ENCODE peak calls at places on chromosome 6, in seven cellular contexts. S is GM12878, U is A549, H is SK-N-SH, F is tibial nerve, Y is transverse colon, M is ovary. L is an unnamed sample.

GRCh38 chr6:14975124-14975815 is 270.6 kb upstream of the JARID2 start:
- DNase-seq in S (no peak), U (no peak), H (no peak), F (no peak), Y (no peak), M (no peak), L (no peak)

GRCh38 chr6:128112494-128112893 is 211.6 kb upstream of the THEMIS start:
- DNase-seq in S (no peak), U (no peak), H (no peak), F (no peak), Y (no peak), M (no peak), L (no peak)

GRCh38 chr6:44289726-44290125 is 19.5 kb downstream of the TMEM151B start:
- DNase-seq in S (no peak), U (no peak), H (peak; percentile 52), F (no peak), Y (no peak), M (no peak), L (no peak)

GRCh38 chr6:128208078-128208477 is 307.2 kb upstream of the THEMIS start:
- DNase-seq in S (no peak), U (no peak), H (no peak), F (no peak), Y (no peak), M (no peak), L (peak; percentile 82)

GRCh38 chr6:90285611-90286381 is 10.8 kb downstream of the BACH2 start:
- DNase-seq in S (peak; percentile 71), U (peak; percentile 76), H (peak; percentile 36), F (peak; percentile 57), Y (peak; percentile 77), M (peak; percentile 59), L (peak; percentile 18)

GRCh38 chr6:169827372-169827771 is 76.0 kb downstream of the ERMARD start:
- DNase-seq in S (no peak), U (no peak), H (no peak), F (no peak), Y (no peak), M (no peak), L (no peak)

GRCh38 chr6:154276810-154277577 is 79.6 kb downstream of the IPCEF1 start:
- DNase-seq in S (no peak), U (peak; percentile 22), H (peak; percentile 53), F (no peak), Y (no peak), M (no peak), L (peak; percentile 42)

GRCh38 chr6:84842526-84843161 is 78.2 kb upstream of the TBX18 start:
- DNase-seq in S (no peak), U (no peak), H (no peak), F (no peak), Y (no peak), M (no peak), L (no peak)

GRCh38 chr6:135995160-135995898 is 143.8 kb downstream of the PDE7B start:
- DNase-seq in S (no peak), U (peak; percentile 27), H (no peak), F (no peak), Y (no peak), M (no peak), L (no peak)

GRCh38 chr6:3442444-3443220 is 14.2 kb downstream of the SLC22A23 start:
- DNase-seq in S (no peak), U (peak; percentile 14), H (no peak), F (no peak), Y (no peak), M (no peak), L (no peak)

GRCh38 chr6:1267790-1268762 is 43.8 kb upstream of the FOXQ1 start:
- DNase-seq in S (no peak), U (no peak), H (no peak), F (no peak), Y (no peak), M (no peak), L (peak; percentile 100)

GRCh38 chr6:80872194-80872950 is 765.9 kb downstream of the BCKDHB start:
- DNase-seq in S (no peak), U (no peak), H (no peak), F (peak; percentile 33), Y (no peak), M (peak; percentile 40), L (no peak)

GRCh38 chr6:154928325-154928922 is 66.7 kb upstream of the TIAM2 start:
- DNase-seq in S (peak; percentile 12), U (peak; percentile 50), H (peak; percentile 62), F (no peak), Y (peak; percentile 58), M (peak; percentile 49), L (peak; percentile 73)

GRCh38 chr6:67680297-67680932 is 954.7 kb upstream of the ADGRB3 start:
- DNase-seq in S (no peak), U (no peak), H (no peak), F (no peak), Y (no peak), M (no peak), L (no peak)

GRCh38 chr6:34901930-34902329 is 12.9 kb downstream of the ANKS1A start:
- DNase-seq in S (no peak), U (no peak), H (no peak), F (no peak), Y (no peak), M (no peak), L (no peak)

GRCh38 chr6:33417127-33417902 is 592 bp downstream of the CUTA start:
- DNase-seq in S (no peak), U (peak; percentile 30), H (no peak), F (no peak), Y (no peak), M (peak; percentile 43), L (no peak)

GRCh38 chr6:1295420-1295819 is 16.5 kb upstream of the FOXQ1 start:
- DNase-seq in S (no peak), U (no peak), H (no peak), F (no peak), Y (no peak), M (no peak), L (no peak)

GRCh38 chr6:15336905-15337583 is 91.2 kb downstream of the JARID2 start:
- DNase-seq in S (no peak), U (no peak), H (peak; percentile 66), F (no peak), Y (no peak), M (no peak), L (no peak)

GRCh38 chr6:164039954-164040375 is 625.4 kb downstream of the QKI start:
- DNase-seq in S (no peak), U (no peak), H (no peak), F (no peak), Y (peak; percentile 19), M (peak; percentile 22), L (no peak)

GRCh38 chr6:11373208-11373607 is 140.7 kb upstream of the NEDD9 start:
- DNase-seq in S (no peak), U (no peak), H (no peak), F (no peak), Y (no peak), M (no peak), L (no peak)

GRCh38 chr6:80280258-80281010 is 174.0 kb downstream of the BCKDHB start:
- DNase-seq in S (no peak), U (no peak), H (no peak), F (no peak), Y (no peak), M (no peak), L (no peak)

GRCh38 chr6:97705568-97705967 is 422.6 kb upstream of the MMS22L start:
- DNase-seq in S (no peak), U (peak; percentile 11), H (peak; percentile 17), F (no peak), Y (no peak), M (no peak), L (peak; percentile 5)

GRCh38 chr6:2020909-2021308 is 224.5 kb downstream of the GMDS start:
- DNase-seq in S (no peak), U (no peak), H (no peak), F (no peak), Y (no peak), M (no peak), L (no peak)

GRCh38 chr6:34129753-34130152 is 16.1 kb downstream of the GRM4 start:
- DNase-seq in S (no peak), U (no peak), H (no peak), F (no peak), Y (no peak), M (no peak), L (no peak)

GRCh38 chr6:128256100-128256499 is 264.3 kb downstream of the PTPRK start:
- DNase-seq in S (no peak), U (no peak), H (no peak), F (no peak), Y (no peak), M (no peak), L (no peak)

GRCh38 chr6:12355354-12355753 is 65.2 kb downstream of the EDN1 start:
- DNase-seq in S (no peak), U (no peak), H (no peak), F (no peak), Y (no peak), M (no peak), L (no peak)

GRCh38 chr6:33276864-33277662 is at the start of gene B3GALT4:
- DNase-seq in S (peak; percentile 49), U (peak; percentile 73), H (peak; percentile 92), F (peak; percentile 48), Y (peak; percentile 93), M (peak; percentile 71), L (no peak)

DNA sequence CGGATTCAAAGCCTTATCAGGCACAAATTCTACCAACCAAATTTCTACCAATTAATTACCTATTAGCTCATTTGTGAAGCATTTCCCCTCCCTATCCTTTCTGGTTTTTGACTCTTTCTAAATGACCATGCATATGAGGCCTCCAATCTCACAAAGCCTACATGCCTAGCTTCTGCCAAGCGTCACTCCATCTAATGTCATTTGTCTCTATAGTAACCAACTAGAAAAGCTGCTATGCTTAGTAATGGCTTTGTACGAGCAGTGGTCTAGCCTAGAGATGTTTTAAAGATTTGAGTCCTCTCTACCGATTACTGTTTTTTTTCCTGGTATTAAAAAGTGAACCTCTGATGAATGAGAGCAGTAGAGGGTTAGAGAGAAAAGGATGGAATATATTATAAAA is 4.8 kb upstream of the ASF1A start:
- DNase-seq in S (no peak), U (no peak), H (peak; percentile 55), F (no peak), Y (no peak), M (no peak), L (no peak)
- TF ChIP-seq EP300 in S (no peak), U (no peak), H (no peak), F (no peak), Y (no peak), M (no peak), L (no peak)

GRCh38 chr6:150352321-150353296 is 16.2 kb upstream of the IYD start:
- DNase-seq in S (no peak), U (peak; percentile 2), H (no peak), F (no peak), Y (no peak), M (no peak), L (no peak)
- TF ChIP-seq EP300 in S (no peak), U (no peak), H (no peak), F (no peak), Y (no peak), M (no peak), L (no peak)

DNA sequence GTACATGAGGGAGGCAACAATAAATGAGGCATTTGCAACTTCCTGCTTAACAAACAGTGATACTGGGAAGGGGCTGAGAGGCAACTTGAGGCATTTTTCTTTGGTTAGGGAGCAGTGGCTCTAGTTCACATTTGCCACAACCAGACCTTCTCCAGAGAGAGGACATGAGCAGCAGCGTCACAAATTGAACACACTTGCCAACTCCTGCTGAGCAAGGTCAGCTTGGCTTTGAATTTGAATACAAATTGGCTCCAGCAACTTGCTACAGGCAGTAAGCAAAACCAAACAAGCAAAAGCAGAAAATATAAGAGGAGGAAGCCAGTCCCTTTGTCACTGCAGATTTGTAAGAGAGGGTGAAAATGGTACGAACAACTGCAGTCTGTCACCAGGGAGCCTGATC is 378.8 kb downstream of the RNGTT start:
- DNase-seq in S (no peak), U (no peak), H (no peak), F (no peak), Y (no peak), M (no peak), L (no peak)
- TF ChIP-seq EP300 in S (no peak), U (no peak), H (no peak), F (no peak), Y (no peak), M (no peak), L (no peak)

GRCh38 chr6:109224994-109225393 is 129.7 kb downstream of the CEP57L1 start:
- DNase-seq in S (no peak), U (no peak), H (no peak), F (no peak), Y (no peak), M (no peak), L (no peak)
- TF ChIP-seq EP300 in S (no peak), U (no peak), H (no peak), F (no peak), Y (no peak), M (no peak), L (no peak)

L was measured in HepG2.